ENCODE peak calls at places on chromosomes 3 and 15, in six cellular contexts. Z is foreskin fibroblast, J is neural progenitor cell, T is sigmoid colon, A is tibial artery, K is endothelial cell. U is an unnamed sample.
A peak's percentile ranks its signal among the peaks of the same experiment; 100 is the strongest.

GRCh38 chr15:83850846-83851245 is 196.9 kb downstream of the ADAMTSL3 start:
- DNase-seq in Z (no peak), A (no peak), K (no peak), J (no peak), T (no peak), U (peak; percentile 55)

GRCh38 chr15:70505411-70505919 is 257.9 kb downstream of the UACA start:
- DNase-seq in A (no peak), K (no peak), Z (peak; percentile 81), J (no peak), T (no peak), U (peak; percentile 93)

GRCh38 chr15:100201376-100202280 is 140.1 kb downstream of the ADAMTS17 start:
- DNase-seq in A (no peak), J (no peak), T (no peak), Z (no peak), K (no peak), U (no peak)

GRCh38 chr3:150253622-150254021 is 154.5 kb upstream of the TSC22D2 start:
- DNase-seq in Z (no peak), J (no peak), K (no peak), A (no peak), T (no peak), U (peak; percentile 53)

GRCh38 chr15:83320831-83321230 is 36.4 kb upstream of the BNC1 start:
- DNase-seq in K (no peak), T (no peak), Z (peak; percentile 37), A (no peak), J (no peak), U (peak; percentile 77)

GRCh38 chr15:101491739-101492640 is 2.5 kb upstream of the PCSK6 start:
- DNase-seq in T (no peak), Z (no peak), K (no peak), J (peak; percentile 57), A (no peak), U (no peak)

GRCh38 chr3:123008808-123009207 is 18.8 kb downstream of the SEMA5B start:
- DNase-seq in J (no peak), T (no peak), A (no peak), K (no peak), Z (no peak), U (no peak)

GRCh38 chr15:48433226-48433886 is 102.1 kb downstream of the DUT start:
- DNase-seq in T (no peak), Z (peak; percentile 79), A (no peak), J (no peak), K (no peak), U (no peak)

GRCh38 chr15:58467121-58467721 is 35.4 kb downstream of the LIPC start:
- DNase-seq in J (peak; percentile 4), T (no peak), K (no peak), Z (no peak), A (no peak), U (no peak)

GRCh38 chr15:58957101-58957973 is 23.9 kb upstream of the SLTM start:
- DNase-seq in A (peak; percentile 41), Z (peak; percentile 80), K (peak; percentile 63), T (no peak), J (peak; percentile 83), U (peak; percentile 75)

GRCh38 chr3:135840436-135840835 is 125.1 kb upstream of the PPP2R3A start:
- DNase-seq in J (no peak), T (no peak), K (no peak), Z (no peak), A (no peak), U (no peak)

GRCh38 chr3:152234657-152235375 is 33.9 kb upstream of the MBNL1 start:
- DNase-seq in K (no peak), J (no peak), A (no peak), Z (no peak), T (no peak), U (no peak)

GRCh38 chr3:64238971-64239667 is 13.9 kb upstream of the PRICKLE2 start:
- DNase-seq in J (peak; percentile 77), T (peak; percentile 94), A (peak; percentile 29), K (no peak), Z (peak; percentile 98), U (peak; percentile 79)

GRCh38 chr3:60708191-60708975 is 542.9 kb downstream of the FHIT start:
- DNase-seq in K (no peak), Z (peak; percentile 48), J (no peak), A (no peak), T (no peak), U (peak; percentile 49)

GRCh38 chr3:22284559-22284958 is 533.5 kb upstream of the ZNF385D start:
- DNase-seq in T (no peak), J (no peak), K (no peak), A (no peak), Z (peak; percentile 60), U (peak; percentile 39)

GRCh38 chr3:99532246-99532645 is 106.1 kb upstream of the COL8A1 start:
- DNase-seq in T (no peak), K (peak; percentile 64), Z (peak; percentile 60), A (peak; percentile 33), J (peak; percentile 80), U (peak; percentile 80)

GRCh38 chr3:194315088-194315964 is 35.8 kb downstream of the CPN2 start:
- DNase-seq in J (peak; percentile 95), A (peak; percentile 79), T (peak; percentile 94), K (peak; percentile 95), Z (peak; percentile 91), U (peak; percentile 95)

GRCh38 chr3:5021571-5022092 is 42.4 kb downstream of the BHLHE40 start:
- DNase-seq in J (no peak), T (no peak), Z (peak; percentile 63), K (no peak), A (no peak), U (peak; percentile 81)

GRCh38 chr3:56988874-56989433 is 71.5 kb upstream of the SPATA12 start:
- DNase-seq in A (peak; percentile 81), J (peak; percentile 89), Z (peak; percentile 91), T (peak; percentile 91), K (peak; percentile 77), U (peak; percentile 83)

GRCh38 chr3:56986347-56986746 is 74.1 kb upstream of the SPATA12 start:
- DNase-seq in Z (no peak), J (no peak), K (no peak), T (no peak), A (no peak), U (no peak)

GRCh38 chr3:56985460-56986327 is 74.8 kb upstream of the SPATA12 start:
- DNase-seq in Z (peak; percentile 87), T (no peak), K (no peak), A (no peak), J (no peak), U (no peak)

GRCh38 chr3:56988458-56988857 is 72.0 kb upstream of the SPATA12 start:
- DNase-seq in J (no peak), Z (no peak), K (no peak), T (no peak), A (no peak), U (no peak)

GRCh38 chr3:56987238-56987932 is 73.1 kb upstream of the SPATA12 start:
- DNase-seq in Z (peak; percentile 43), J (peak; percentile 53), K (peak; percentile 38), A (no peak), T (no peak), U (no peak)
- TF ChIP-seq CTCF in Z (no peak), J (peak; percentile 56), K (peak; percentile 31), A (no peak), T (no peak), U (no peak)

GRCh38 chr3:20668411-20668810 is 482.4 kb upstream of the SGO1 start:
- DNase-seq in A (no peak), Z (peak; percentile 18), K (peak; percentile 50), J (peak; percentile 65), T (no peak), U (peak; percentile 8)
- TF ChIP-seq CTCF in A (no peak), Z (no peak), K (no peak), J (peak; percentile 50), T (no peak), U (no peak)

GRCh38 chr15:45454825-45455224 is 67.7 kb downstream of the SLC30A4 start:
- DNase-seq in Z (peak; percentile 94), J (no peak), A (peak; percentile 44), T (peak; percentile 80), K (no peak), U (peak; percentile 97)
- TF ChIP-seq CTCF in Z (no peak), J (no peak), A (no peak), T (no peak), K (no peak), U (no peak)

GRCh38 chr15:52798529-52799101 is 8.5 kb upstream of the ONECUT1 start:
- DNase-seq in T (no peak), K (no peak), A (no peak), J (peak; percentile 65), Z (no peak), U (no peak)
- TF ChIP-seq CTCF in T (no peak), K (no peak), A (no peak), J (peak; percentile 43), Z (no peak), U (no peak)

GRCh38 chr15:65414841-65415621 is 7.7 kb downstream of the IGDCC4 start:
- DNase-seq in T (no peak), Z (peak; percentile 64), J (peak; percentile 95), A (no peak), K (peak; percentile 55), U (no peak)
- TF ChIP-seq CTCF in T (no peak), Z (no peak), J (peak; percentile 25), A (no peak), K (no peak), U (no peak)

GRCh38 chr15:46170326-46170725 is 535.5 kb downstream of the SQOR start:
- DNase-seq in J (no peak), Z (no peak), A (no peak), K (no peak), T (no peak), U (no peak)

DNA sequence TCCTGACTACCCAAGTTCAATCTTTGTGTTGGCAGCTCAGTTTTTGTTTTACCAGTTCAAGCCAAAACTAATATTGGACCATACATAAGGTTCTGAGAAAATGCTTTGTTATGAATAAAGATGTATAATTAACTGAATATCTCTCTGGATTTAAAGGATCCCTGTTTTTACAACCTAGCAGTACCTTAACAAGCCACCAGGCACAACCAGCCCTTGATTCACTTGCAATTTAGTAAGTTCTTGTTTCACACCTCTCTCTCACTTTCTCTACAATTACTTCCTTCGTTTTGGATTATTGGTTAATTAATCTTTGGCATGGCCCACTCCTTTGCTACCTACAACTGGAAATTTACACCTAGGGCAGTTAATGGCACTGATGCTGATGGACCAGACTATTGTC is 531.9 kb downstream of the SQOR start:
- DNase-seq in A (no peak), J (no peak), K (no peak), Z (no peak), T (no peak), U (no peak)
- TF ChIP-seq CTCF in A (no peak), J (peak; percentile 19), K (no peak), Z (no peak), T (no peak), U (no peak)

DNA sequence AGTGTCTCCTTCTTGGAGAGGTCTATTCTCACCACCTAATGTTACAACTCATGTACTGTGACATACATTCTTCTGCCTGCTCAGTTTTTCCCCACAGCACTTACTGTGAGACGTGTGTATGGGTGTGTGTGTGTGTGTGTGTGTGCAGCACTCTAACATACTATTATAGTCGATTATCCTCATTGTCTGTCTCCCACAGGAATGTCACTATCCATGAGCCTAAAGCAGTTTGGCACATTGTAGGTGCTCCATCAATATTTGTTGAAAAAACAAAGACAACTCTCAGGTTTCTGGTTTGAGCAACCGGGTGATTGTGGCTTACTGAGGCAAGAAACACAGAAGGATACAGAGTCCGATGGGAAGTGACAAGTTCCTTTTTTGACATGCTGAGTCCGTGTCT is 8.6 kb upstream of the ZNF148 start:
- DNase-seq in K (no peak), A (no peak), T (no peak), Z (no peak), J (no peak), U (no peak)
- TF ChIP-seq CTCF in K (no peak), A (no peak), T (no peak), Z (no peak), J (no peak), U (no peak)

GRCh38 chr3:186259612-186260383 is 102.2 kb downstream of the DGKG start:
- DNase-seq in T (peak; percentile 78), Z (peak; percentile 75), K (peak; percentile 88), A (peak; percentile 46), J (peak; percentile 91), U (peak; percentile 75)
- TF ChIP-seq CTCF in T (peak; percentile 67), Z (peak; percentile 96), K (peak; percentile 46), A (peak; percentile 87), J (peak; percentile 98), U (peak; percentile 78)